ENCODE peak calls at places on chromosomes 11 and 22, in seven cellular contexts. S is gastrocnemius medialis; Q is CD8-positive, alpha-beta T cell; U is endothelial cell of umbilical vein; W is fibroblast of lung; T is left ventricle myocardium inferior; M is astrocyte of the cerebellum. Z is an unnamed sample.

GRCh38 chr22:28882545-28882877 is 861 bp upstream of the ZNRF3 start:
- DNase-seq in S (no peak), Q (no peak), U (no peak), W (peak), T (no peak), M (no peak), Z (no peak)

GRCh38 chr11:14773755-14774154 is 118.3 kb downstream of the CYP2R1 start:
- DNase-seq in S (no peak), Q (no peak), U (no peak), W (no peak), T (no peak), M (no peak), Z (no peak)

GRCh38 chr11:106160494-106160893 is 83.0 kb downstream of the AASDHPPT start:
- DNase-seq in S (no peak), Q (no peak), U (no peak), W (no peak), T (no peak), M (no peak), Z (no peak)

GRCh38 chr11:18776324-18776723 is 15.3 kb downstream of the PTPN5 start:
- DNase-seq in S (no peak), Q (no peak), U (no peak), W (no peak), T (no peak), M (no peak), Z (no peak)

GRCh38 chr11:32079511-32079910 is 11.4 kb upstream of the RCN1 start:
- DNase-seq in S (no peak), Q (no peak), U (no peak), W (no peak), T (no peak), M (no peak), Z (no peak)

GRCh38 chr11:65576867-65577755 is 1.3 kb downstream of the EHBP1L1 start:
- DNase-seq in S (peak), Q (peak), U (peak), W (peak), T (peak), M (no peak), Z (no peak)

GRCh38 chr11:64713781-64714363 is 9.1 kb downstream of the NRXN2 start:
- DNase-seq in S (no peak), Q (no peak), U (no peak), W (no peak), T (no peak), M (no peak), Z (no peak)

GRCh38 chr11:105211806-105212531 is 72.4 kb upstream of the CARD18 start:
- DNase-seq in S (no peak), Q (no peak), U (peak), W (peak), T (no peak), M (peak), Z (no peak)

GRCh38 chr11:48538991-48539390 is 50.4 kb downstream of the OR4A47 start:
- DNase-seq in S (no peak), Q (no peak), U (no peak), W (no peak), T (no peak), M (no peak), Z (no peak)

GRCh38 chr11:63023851-63024648 is 8.4 kb upstream of the SLC22A8 start:
- DNase-seq in S (peak), Q (peak), U (peak), W (peak), T (peak), M (peak), Z (peak)

GRCh38 chr11:65530157-65530496 is 5.2 kb downstream of the SCYL1 start:
- DNase-seq in S (no peak), Q (peak), U (no peak), W (no peak), T (no peak), M (no peak), Z (no peak)

GRCh38 chr11:69460540-69461257 is 20.8 kb upstream of the LINC01488 start:
- DNase-seq in S (no peak), Q (no peak), U (no peak), W (peak), T (no peak), M (peak), Z (no peak)

GRCh38 chr11:86438685-86439084 is 64.0 kb downstream of the CCDC81 start:
- DNase-seq in S (no peak), Q (no peak), U (peak), W (peak), T (no peak), M (no peak), Z (no peak)

GRCh38 chr11:63918576-63919171 is 1.7 kb upstream of the RCOR2 start:
- DNase-seq in S (no peak), Q (no peak), U (no peak), W (no peak), T (no peak), M (no peak), Z (no peak)

GRCh38 chr22:50544078-50544745 is 1.5 kb upstream of the KLHDC7B start:
- DNase-seq in S (no peak), Q (peak), U (peak), W (peak), T (peak), M (no peak), Z (no peak)

GRCh38 chr11:65554057-65554818 is 3.9 kb downstream of the LTBP3 start:
- DNase-seq in S (no peak), Q (peak), U (no peak), W (no peak), T (no peak), M (no peak), Z (no peak)

GRCh38 chr11:86660011-86660595 is 12.3 kb downstream of the ME3 start:
- DNase-seq in S (no peak), Q (no peak), U (no peak), W (peak), T (no peak), M (no peak), Z (no peak)

GRCh38 chr11:101436511-101437142 is 147.2 kb downstream of the TRPC6 start:
- DNase-seq in S (no peak), Q (no peak), U (peak), W (peak), T (no peak), M (no peak), Z (no peak)

GRCh38 chr11:71066311-71066710 is 186.1 kb downstream of the SHANK2 start:
- DNase-seq in S (no peak), Q (no peak), U (no peak), W (no peak), T (no peak), M (no peak), Z (no peak)

GRCh38 chr11:1288426-1289151 is 20.8 kb downstream of the TOLLIP start:
- DNase-seq in S (no peak), Q (no peak), U (no peak), W (no peak), T (peak), M (no peak), Z (no peak)

GRCh38 chr22:49933236-49933921 is 14.9 kb downstream of the CRELD2 start:
- DNase-seq in S (peak), Q (no peak), U (no peak), W (no peak), T (peak), M (no peak), Z (no peak)

GRCh38 chr22:25069758-25070461 is 117.4 kb downstream of the KIAA1671 start:
- DNase-seq in S (peak), Q (peak), U (peak), W (no peak), T (no peak), M (no peak), Z (no peak)

GRCh38 chr11:13073119-13073981 is 64.2 kb downstream of the RASSF10 start:
- DNase-seq in S (no peak), Q (no peak), U (peak), W (peak), T (no peak), M (no peak), Z (no peak)

GRCh38 chr11:94623120-94623735 is 56.1 kb downstream of the PIWIL4 start:
- DNase-seq in S (peak), Q (peak), U (peak), W (peak), T (no peak), M (peak), Z (peak)

GRCh38 chr22:23533328-23533762 is 46.7 kb downstream of the IGLL1 start:
- DNase-seq in S (no peak), Q (no peak), U (peak), W (peak), T (no peak), M (no peak), Z (no peak)

GRCh38 chr22:22697377-22698120 is 53.1 kb downstream of the GGTLC2 start:
- DNase-seq in S (no peak), Q (no peak), U (no peak), W (no peak), T (no peak), M (no peak), Z (no peak)

GRCh38 chr11:70474710-70475109 is 76.4 kb downstream of the CTTN start:
- DNase-seq in S (no peak), Q (no peak), U (no peak), W (no peak), T (no peak), M (no peak), Z (no peak)

GRCh38 chr11:63560506-63561179 is 2.5 kb downstream of the PLAAT2 start:
- DNase-seq in S (no peak), Q (peak), U (no peak), W (no peak), T (peak), M (no peak), Z (no peak)

GRCh38 chr11:130585545-130585944 is 137.1 kb downstream of the ADAMTS15 start:
- DNase-seq in S (no peak), Q (no peak), U (no peak), W (peak), T (no peak), M (peak), Z (peak)

GRCh38 chr11:112652786-112653390 is 308.3 kb upstream of the NCAM1 start:
- DNase-seq in S (peak), Q (no peak), U (no peak), W (peak), T (no peak), M (peak), Z (no peak)

GRCh38 chr22:21760640-21761039 is 25.0 kb upstream of the YPEL1 start:
- DNase-seq in S (no peak), Q (no peak), U (no peak), W (peak), T (no peak), M (peak), Z (no peak)

GRCh38 chr11:22920939-22921565 is 60.8 kb upstream of the CCDC179 start:
- DNase-seq in S (no peak), Q (no peak), U (peak), W (peak), T (no peak), M (peak), Z (peak)

GRCh38 chr11:14306481-14306880 is 52.5 kb downstream of the RRAS2 start:
- DNase-seq in S (no peak), Q (no peak), U (no peak), W (no peak), T (no peak), M (no peak), Z (no peak)

GRCh38 chr22:29877620-29878019 is 5.4 kb upstream of the MTMR3 start:
- DNase-seq in S (no peak), Q (no peak), U (no peak), W (peak), T (no peak), M (peak), Z (no peak)

GRCh38 chr11:95788921-95789505 is 569 bp downstream of the FAM76B start:
- DNase-seq in S (no peak), Q (peak), U (peak), W (peak), T (no peak), M (peak), Z (no peak)

GRCh38 chr22:37231406-37232139 is 12.5 kb downstream of the RAC2 start:
- DNase-seq in S (no peak), Q (peak), U (no peak), W (no peak), T (no peak), M (no peak), Z (no peak)

GRCh38 chr11:67504950-67505561 is at the start of gene PITPNM1:
- DNase-seq in S (peak), Q (peak), U (no peak), W (peak), T (peak), M (no peak), Z (no peak)

GRCh38 chr11:100865443-100865842 is 178.4 kb downstream of the ARHGAP42 start:
- DNase-seq in S (no peak), Q (no peak), U (no peak), W (no peak), T (no peak), M (no peak), Z (no peak)

GRCh38 chr22:20283674-20284066 is 15.6 kb upstream of the RTN4R start:
- DNase-seq in S (no peak), Q (no peak), U (no peak), W (no peak), T (no peak), M (no peak), Z (no peak)

GRCh38 chr22:20281891-20282290 is 13.8 kb upstream of the RTN4R start:
- DNase-seq in S (no peak), Q (no peak), U (no peak), W (no peak), T (no peak), M (no peak), Z (no peak)

GRCh38 chr22:20280866-20281265 is 12.7 kb upstream of the RTN4R start:
- DNase-seq in S (no peak), Q (peak), U (no peak), W (no peak), T (no peak), M (no peak), Z (no peak)

GRCh38 chr22:20284471-20285086 is 16.5 kb upstream of the RTN4R start:
- DNase-seq in S (no peak), Q (no peak), U (no peak), W (no peak), T (no peak), M (no peak), Z (no peak)

GRCh38 chr22:20282901-20283673 is 15.0 kb upstream of the RTN4R start:
- DNase-seq in S (no peak), Q (no peak), U (no peak), W (no peak), T (no peak), M (no peak), Z (no peak)
- TF ChIP-seq CTCF in S (no peak), Q (no peak), U (no peak), W (no peak), T (no peak), M (no peak), Z (no peak)

GRCh38 chr22:45583504-45583903 is 80.8 kb downstream of the FBLN1 start:
- DNase-seq in S (no peak), Q (no peak), U (no peak), W (no peak), T (no peak), M (no peak), Z (no peak)

GRCh38 chr22:45584121-45584570 is 81.5 kb downstream of the FBLN1 start:
- DNase-seq in S (no peak), Q (no peak), U (no peak), W (peak), T (no peak), M (no peak), Z (no peak)

GRCh38 chr22:45581549-45582080 is 78.9 kb downstream of the FBLN1 start:
- DNase-seq in S (no peak), Q (no peak), U (no peak), W (no peak), T (no peak), M (no peak), Z (no peak)

GRCh38 chr22:45582236-45582954 is 79.7 kb downstream of the FBLN1 start:
- DNase-seq in S (no peak), Q (no peak), U (no peak), W (no peak), T (no peak), M (no peak), Z (no peak)

GRCh38 chr22:45582955-45583320 is 80.3 kb downstream of the FBLN1 start:
- DNase-seq in S (no peak), Q (no peak), U (no peak), W (no peak), T (no peak), M (no peak), Z (no peak)
- TF ChIP-seq CTCF in S (no peak), Q (no peak), U (no peak), W (no peak), T (no peak), M (no peak), Z (no peak)

GRCh38 chr11:72223615-72224586 is 666 bp upstream of the INPPL1 start:
- DNase-seq in S (peak), Q (peak), U (peak), W (peak), T (peak), M (peak), Z (no peak)
- TF ChIP-seq CTCF in S (no peak), Q (no peak), U (no peak), W (no peak), T (no peak), M (no peak), Z (no peak)

DNA sequence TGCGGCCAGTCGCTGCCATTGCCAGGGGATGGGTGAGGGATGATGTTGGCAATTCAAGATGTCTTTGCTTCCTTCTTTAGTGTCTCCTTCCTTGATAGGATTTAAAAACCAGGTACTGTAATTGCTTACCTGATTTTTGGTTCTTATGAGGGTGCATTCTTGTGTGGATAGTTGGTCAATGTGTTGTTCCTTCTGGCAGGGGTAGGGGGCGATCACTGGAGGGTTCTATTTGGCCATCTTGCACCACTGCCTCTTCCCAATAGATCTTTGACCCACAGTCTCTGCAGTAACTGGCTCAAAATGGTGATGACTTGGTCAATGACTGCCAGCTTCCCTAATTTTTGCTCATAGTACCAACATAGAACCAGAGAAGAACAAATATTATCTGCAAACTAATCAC is 680.1 kb downstream of the DLG2 start:
- DNase-seq in S (no peak), Q (no peak), U (no peak), W (no peak), T (no peak), M (no peak), Z (no peak)
- TF ChIP-seq CTCF in S (no peak), Q (no peak), U (no peak), W (no peak), T (no peak), M (no peak), Z (no peak)